ENCODE peak calls at places on chromosomes 3 and 15, in nine cellular contexts. One of them, this sample, is unnamed.

GRCh38 chr3:27532426-27532825 is 48.2 kb upstream of the SLC4A7 start:
- DNase-seq in colonic mucosa: no peak
- DNase-seq in breast epithelium: no peak
- DNase-seq in PC-9: no peak
- DNase-seq in left ventricle myocardium inferior: no peak
- DNase-seq in ascending aorta: no peak
- DNase-seq in adrenal gland: no peak
- DNase-seq in HFFc6: no peak
- DNase-seq in brain microvascular endothelial cell: no peak
- DNase-seq in this sample: no peak

GRCh38 chr15:60130398-60130797 is 126.3 kb downstream of the FOXB1 start:
- DNase-seq in colonic mucosa: no peak
- DNase-seq in breast epithelium: no peak
- DNase-seq in PC-9: no peak
- DNase-seq in left ventricle myocardium inferior: no peak
- DNase-seq in ascending aorta: no peak
- DNase-seq in adrenal gland: no peak
- DNase-seq in HFFc6: no peak
- DNase-seq in brain microvascular endothelial cell: no peak
- DNase-seq in this sample: no peak

GRCh38 chr3:53091011-53091410 is 39.2 kb downstream of the RFT1 start:
- DNase-seq in colonic mucosa: no peak
- DNase-seq in breast epithelium: no peak
- DNase-seq in PC-9: no peak
- DNase-seq in left ventricle myocardium inferior: no peak
- DNase-seq in ascending aorta: no peak
- DNase-seq in adrenal gland: no peak
- DNase-seq in HFFc6: no peak
- DNase-seq in brain microvascular endothelial cell: no peak
- DNase-seq in this sample: peak; percentile 48

GRCh38 chr3:14124223-14124614 is 451 bp downstream of the CHCHD4 start:
- DNase-seq in colonic mucosa: peak; percentile 80
- DNase-seq in breast epithelium: no peak
- DNase-seq in PC-9: no peak
- DNase-seq in left ventricle myocardium inferior: peak; percentile 68
- DNase-seq in ascending aorta: no peak
- DNase-seq in adrenal gland: peak; percentile 70
- DNase-seq in HFFc6: no peak
- DNase-seq in brain microvascular endothelial cell: no peak
- DNase-seq in this sample: no peak

GRCh38 chr3:72579581-72580245 is 268.5 kb downstream of the SHQ1 start:
- DNase-seq in colonic mucosa: no peak
- DNase-seq in breast epithelium: no peak
- DNase-seq in PC-9: no peak
- DNase-seq in left ventricle myocardium inferior: no peak
- DNase-seq in ascending aorta: no peak
- DNase-seq in adrenal gland: no peak
- DNase-seq in HFFc6: no peak
- DNase-seq in brain microvascular endothelial cell: no peak
- DNase-seq in this sample: no peak

GRCh38 chr15:41661078-41661528 is 898 bp downstream of the MGA start:
- DNase-seq in colonic mucosa: no peak
- DNase-seq in breast epithelium: no peak
- DNase-seq in PC-9: no peak
- DNase-seq in left ventricle myocardium inferior: no peak
- DNase-seq in ascending aorta: no peak
- DNase-seq in adrenal gland: no peak
- DNase-seq in HFFc6: no peak
- DNase-seq in brain microvascular endothelial cell: no peak
- DNase-seq in this sample: no peak

GRCh38 chr3:149968216-149968615 is 2.5 kb downstream of the PFN2 start:
- DNase-seq in colonic mucosa: no peak
- DNase-seq in breast epithelium: no peak
- DNase-seq in PC-9: no peak
- DNase-seq in left ventricle myocardium inferior: no peak
- DNase-seq in ascending aorta: no peak
- DNase-seq in adrenal gland: no peak
- DNase-seq in HFFc6: no peak
- DNase-seq in brain microvascular endothelial cell: peak; percentile 22
- DNase-seq in this sample: no peak

GRCh38 chr3:157061271-157061670 is 98.7 kb downstream of the CCNL1 start:
- DNase-seq in colonic mucosa: no peak
- DNase-seq in breast epithelium: no peak
- DNase-seq in PC-9: no peak
- DNase-seq in left ventricle myocardium inferior: no peak
- DNase-seq in ascending aorta: no peak
- DNase-seq in adrenal gland: no peak
- DNase-seq in HFFc6: no peak
- DNase-seq in brain microvascular endothelial cell: no peak
- DNase-seq in this sample: no peak

GRCh38 chr15:40354408-40355171 is 3.4 kb upstream of the DISP2 start:
- DNase-seq in colonic mucosa: no peak
- DNase-seq in breast epithelium: no peak
- DNase-seq in PC-9: no peak
- DNase-seq in left ventricle myocardium inferior: no peak
- DNase-seq in ascending aorta: no peak
- DNase-seq in adrenal gland: no peak
- DNase-seq in HFFc6: no peak
- DNase-seq in brain microvascular endothelial cell: no peak
- DNase-seq in this sample: no peak

GRCh38 chr3:77320514-77320913 is 280.6 kb downstream of the ROBO2 start:
- DNase-seq in colonic mucosa: no peak
- DNase-seq in breast epithelium: no peak
- DNase-seq in PC-9: no peak
- DNase-seq in left ventricle myocardium inferior: no peak
- DNase-seq in ascending aorta: no peak
- DNase-seq in adrenal gland: no peak
- DNase-seq in HFFc6: peak; percentile 21
- DNase-seq in brain microvascular endothelial cell: peak; percentile 6
- DNase-seq in this sample: no peak

DNA sequence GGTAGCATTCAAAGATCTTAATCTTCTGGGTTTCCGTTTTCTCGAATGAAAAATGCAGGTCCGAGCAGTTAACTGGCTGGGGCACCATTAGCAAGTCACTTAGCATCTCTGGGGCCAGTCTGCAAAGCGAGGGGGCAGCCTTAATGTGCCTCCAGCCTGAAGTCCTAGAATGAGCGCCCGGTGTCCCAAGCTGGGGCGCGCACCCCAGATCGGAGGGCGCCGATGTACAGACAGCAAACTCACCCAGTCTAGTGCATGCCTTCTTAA is at the start of gene PATL2:
- DNase-seq in colonic mucosa: no peak
- DNase-seq in breast epithelium: no peak
- DNase-seq in PC-9: no peak
- DNase-seq in left ventricle myocardium inferior: no peak
- DNase-seq in ascending aorta: no peak
- DNase-seq in adrenal gland: no peak
- DNase-seq in HFFc6: no peak
- DNase-seq in brain microvascular endothelial cell: no peak
- DNase-seq in this sample: no peak
- TF ChIP-seq CTCF in colonic mucosa: no peak
- TF ChIP-seq CTCF in breast epithelium: no peak
- TF ChIP-seq CTCF in PC-9: no peak
- TF ChIP-seq CTCF in left ventricle myocardium inferior: no peak
- TF ChIP-seq CTCF in ascending aorta: no peak
- TF ChIP-seq CTCF in adrenal gland: peak; percentile 0
- TF ChIP-seq CTCF in HFFc6: no peak
- TF ChIP-seq CTCF in brain microvascular endothelial cell: peak; percentile 6
- TF ChIP-seq CTCF in this sample: peak; percentile 8

GRCh38 chr3:31880020-31880419 is 101.0 kb downstream of the OSBPL10 start:
- DNase-seq in colonic mucosa: no peak
- DNase-seq in breast epithelium: no peak
- DNase-seq in PC-9: no peak
- DNase-seq in left ventricle myocardium inferior: no peak
- DNase-seq in ascending aorta: no peak
- DNase-seq in adrenal gland: peak; percentile 65
- DNase-seq in HFFc6: no peak
- DNase-seq in brain microvascular endothelial cell: no peak
- DNase-seq in this sample: no peak
- TF ChIP-seq CTCF in colonic mucosa: no peak
- TF ChIP-seq CTCF in breast epithelium: no peak
- TF ChIP-seq CTCF in PC-9: no peak
- TF ChIP-seq CTCF in left ventricle myocardium inferior: no peak
- TF ChIP-seq CTCF in ascending aorta: no peak
- TF ChIP-seq CTCF in adrenal gland: no peak
- TF ChIP-seq CTCF in HFFc6: no peak
- TF ChIP-seq CTCF in brain microvascular endothelial cell: peak; percentile 22
- TF ChIP-seq CTCF in this sample: no peak

DNA sequence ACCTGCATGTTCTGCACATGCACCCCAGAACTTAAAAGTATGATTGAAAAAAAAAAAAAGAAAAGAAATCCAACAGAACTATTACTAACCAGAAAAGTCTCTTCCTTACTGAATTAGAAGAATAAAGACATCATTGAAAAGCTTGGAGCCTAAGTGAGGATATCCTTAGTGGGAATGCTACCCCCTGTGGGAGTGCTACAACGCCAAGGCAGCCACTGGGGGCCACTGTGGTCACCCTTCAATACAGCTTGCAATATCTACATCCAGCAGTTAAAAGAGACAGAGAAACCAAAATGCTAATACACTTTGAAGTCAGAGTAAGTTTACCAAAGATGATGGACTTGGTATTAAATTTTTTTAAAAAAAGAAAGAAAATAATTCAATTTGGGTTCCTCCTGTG is 292.0 kb downstream of the PLCL2 start:
- DNase-seq in colonic mucosa: no peak
- DNase-seq in breast epithelium: no peak
- DNase-seq in PC-9: no peak
- DNase-seq in left ventricle myocardium inferior: no peak
- DNase-seq in ascending aorta: no peak
- DNase-seq in adrenal gland: no peak
- DNase-seq in HFFc6: no peak
- DNase-seq in brain microvascular endothelial cell: no peak
- DNase-seq in this sample: no peak
- TF ChIP-seq CTCF in colonic mucosa: no peak
- TF ChIP-seq CTCF in breast epithelium: no peak
- TF ChIP-seq CTCF in PC-9: no peak
- TF ChIP-seq CTCF in left ventricle myocardium inferior: no peak
- TF ChIP-seq CTCF in ascending aorta: no peak
- TF ChIP-seq CTCF in adrenal gland: no peak
- TF ChIP-seq CTCF in HFFc6: peak; percentile 21
- TF ChIP-seq CTCF in brain microvascular endothelial cell: peak; percentile 36
- TF ChIP-seq CTCF in this sample: no peak

GRCh38 chr3:138328341-138328740 is 1.3 kb downstream of the NME9 start:
- DNase-seq in colonic mucosa: no peak
- DNase-seq in breast epithelium: no peak
- DNase-seq in PC-9: no peak
- DNase-seq in left ventricle myocardium inferior: no peak
- DNase-seq in ascending aorta: no peak
- DNase-seq in adrenal gland: no peak
- DNase-seq in HFFc6: peak; percentile 22
- DNase-seq in brain microvascular endothelial cell: no peak
- DNase-seq in this sample: no peak
- TF ChIP-seq CTCF in colonic mucosa: no peak
- TF ChIP-seq CTCF in breast epithelium: no peak
- TF ChIP-seq CTCF in PC-9: no peak
- TF ChIP-seq CTCF in left ventricle myocardium inferior: no peak
- TF ChIP-seq CTCF in ascending aorta: no peak
- TF ChIP-seq CTCF in adrenal gland: no peak
- TF ChIP-seq CTCF in HFFc6: no peak
- TF ChIP-seq CTCF in brain microvascular endothelial cell: peak; percentile 38
- TF ChIP-seq CTCF in this sample: no peak

GRCh38 chr3:12370758-12371157 is 81.9 kb downstream of the PPARG start:
- DNase-seq in colonic mucosa: peak; percentile 61
- DNase-seq in breast epithelium: no peak
- DNase-seq in PC-9: no peak
- DNase-seq in left ventricle myocardium inferior: no peak
- DNase-seq in ascending aorta: no peak
- DNase-seq in adrenal gland: no peak
- DNase-seq in HFFc6: peak; percentile 32
- DNase-seq in brain microvascular endothelial cell: no peak
- DNase-seq in this sample: no peak
- TF ChIP-seq CTCF in colonic mucosa: no peak
- TF ChIP-seq CTCF in breast epithelium: no peak
- TF ChIP-seq CTCF in PC-9: no peak
- TF ChIP-seq CTCF in left ventricle myocardium inferior: peak; percentile 56
- TF ChIP-seq CTCF in ascending aorta: no peak
- TF ChIP-seq CTCF in adrenal gland: no peak
- TF ChIP-seq CTCF in HFFc6: peak; percentile 54
- TF ChIP-seq CTCF in brain microvascular endothelial cell: peak; percentile 48
- TF ChIP-seq CTCF in this sample: peak; percentile 13

DNA sequence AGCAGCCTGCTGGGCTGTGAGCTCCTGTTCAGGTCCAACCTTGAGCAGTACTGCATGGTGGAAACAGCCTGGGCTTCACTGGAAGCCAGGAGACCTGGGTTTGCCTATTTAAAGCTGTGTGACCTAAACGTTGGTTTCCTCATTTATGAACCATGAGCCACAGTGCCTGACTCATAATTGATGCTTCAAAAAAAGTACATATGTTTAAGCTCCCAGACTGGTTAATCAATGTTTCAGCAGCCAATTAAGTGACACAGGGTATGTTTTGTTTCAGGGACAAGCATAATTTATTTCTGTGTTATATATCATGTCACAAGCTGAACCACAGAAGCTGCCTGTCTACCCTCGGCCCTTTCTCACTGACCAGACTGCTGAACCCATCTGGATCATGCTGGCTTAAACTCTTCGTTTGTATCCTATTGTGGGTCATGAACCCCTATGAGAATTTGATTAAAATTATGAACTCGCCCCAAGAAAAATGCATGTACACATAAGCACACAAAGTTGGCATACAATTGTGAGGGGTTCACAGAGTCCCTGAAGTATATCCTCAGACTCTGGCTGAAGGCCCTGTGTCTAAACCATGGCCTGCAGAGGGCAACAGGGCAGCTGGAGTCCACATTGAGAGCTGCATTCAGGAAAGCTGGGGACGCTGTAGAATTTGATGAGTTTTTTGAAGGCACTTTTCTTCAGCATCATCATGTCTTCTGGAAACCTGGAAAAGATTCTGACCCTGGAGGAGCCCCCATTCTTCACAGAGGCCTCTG is 23.7 kb downstream of the HDC start:
- DNase-seq in colonic mucosa: no peak
- DNase-seq in breast epithelium: no peak
- DNase-seq in PC-9: no peak
- DNase-seq in left ventricle myocardium inferior: no peak
- DNase-seq in ascending aorta: no peak
- DNase-seq in adrenal gland: no peak
- DNase-seq in HFFc6: peak; percentile 67
- DNase-seq in brain microvascular endothelial cell: peak; percentile 26
- DNase-seq in this sample: no peak
- TF ChIP-seq CTCF in colonic mucosa: no peak
- TF ChIP-seq CTCF in breast epithelium: no peak
- TF ChIP-seq CTCF in PC-9: no peak
- TF ChIP-seq CTCF in left ventricle myocardium inferior: no peak
- TF ChIP-seq CTCF in ascending aorta: no peak
- TF ChIP-seq CTCF in adrenal gland: no peak
- TF ChIP-seq CTCF in HFFc6: peak; percentile 29
- TF ChIP-seq CTCF in brain microvascular endothelial cell: peak; percentile 6
- TF ChIP-seq CTCF in this sample: no peak

GRCh38 chr15:57611938-57612337 is 20.2 kb downstream of the MYZAP start:
- DNase-seq in colonic mucosa: peak; percentile 67
- DNase-seq in breast epithelium: peak; percentile 81
- DNase-seq in PC-9: peak; percentile 81
- DNase-seq in left ventricle myocardium inferior: no peak
- DNase-seq in ascending aorta: no peak
- DNase-seq in adrenal gland: peak; percentile 79
- DNase-seq in HFFc6: peak; percentile 39
- DNase-seq in brain microvascular endothelial cell: no peak
- DNase-seq in this sample: no peak
- TF ChIP-seq CTCF in colonic mucosa: peak; percentile 25
- TF ChIP-seq CTCF in breast epithelium: peak; percentile 52
- TF ChIP-seq CTCF in PC-9: peak; percentile 68
- TF ChIP-seq CTCF in left ventricle myocardium inferior: peak; percentile 56
- TF ChIP-seq CTCF in ascending aorta: peak; percentile 24
- TF ChIP-seq CTCF in adrenal gland: peak; percentile 49
- TF ChIP-seq CTCF in HFFc6: peak; percentile 64
- TF ChIP-seq CTCF in brain microvascular endothelial cell: peak; percentile 52
- TF ChIP-seq CTCF in this sample: peak; percentile 66

GRCh38 chr3:179428876-179429548 is 22.3 kb downstream of the GNB4 start:
- DNase-seq in colonic mucosa: no peak
- DNase-seq in breast epithelium: no peak
- DNase-seq in PC-9: no peak
- DNase-seq in left ventricle myocardium inferior: no peak
- DNase-seq in ascending aorta: no peak
- DNase-seq in adrenal gland: no peak
- DNase-seq in HFFc6: no peak
- DNase-seq in brain microvascular endothelial cell: no peak
- DNase-seq in this sample: no peak
- TF ChIP-seq CTCF in colonic mucosa: no peak
- TF ChIP-seq CTCF in breast epithelium: no peak
- TF ChIP-seq CTCF in PC-9: no peak
- TF ChIP-seq CTCF in left ventricle myocardium inferior: no peak
- TF ChIP-seq CTCF in ascending aorta: no peak
- TF ChIP-seq CTCF in adrenal gland: no peak
- TF ChIP-seq CTCF in HFFc6: no peak
- TF ChIP-seq CTCF in brain microvascular endothelial cell: no peak
- TF ChIP-seq CTCF in this sample: no peak